ENCODE peak calls at places on chromosomes 1 and 21, in eight cellular contexts. Y is hepatocyte, K is progenitor cell of endocrine pancreas, P is omental fat pad, C is pancreas, R is lower lobe of right lung, Z is adrenal gland, I is dorsolateral prefrontal cortex. O is an unnamed sample.

GRCh38 chr1:109256971-109257681 is 7.8 kb downstream of the CELSR2 start:
- DNase-seq in Y (no peak), K (no peak), P (no peak), C (no peak), R (no peak), Z (no peak), I (no peak), O (no peak)

GRCh38 chr1:90973897-90974798 is 47.7 kb downstream of the ZNF644 start:
- DNase-seq in Y (no peak), K (no peak), P (no peak), C (no peak), R (no peak), Z (no peak), I (no peak), O (no peak)

GRCh38 chr21:46182548-46183336 is 1.5 kb downstream of the SPATC1L start:
- DNase-seq in Y (peak), K (no peak), P (no peak), C (peak), R (no peak), Z (peak), I (no peak), O (no peak)

GRCh38 chr1:196178083-196178635 is 430.1 kb downstream of the KCNT2 start:
- DNase-seq in Y (no peak), K (no peak), P (no peak), C (no peak), R (no peak), Z (no peak), I (no peak), O (no peak)

GRCh38 chr1:157773723-157774350 is 3.1 kb downstream of the FCRL2 start:
- DNase-seq in Y (peak), K (no peak), P (no peak), C (no peak), R (no peak), Z (no peak), I (no peak), O (no peak)

GRCh38 chr1:245211035-245211749 is 56.4 kb downstream of the KIF26B start:
- DNase-seq in Y (no peak), K (no peak), P (no peak), C (no peak), R (no peak), Z (no peak), I (no peak), O (no peak)

GRCh38 chr1:89365206-89365605 is 1.3 kb downstream of the GBP6 start:
- DNase-seq in Y (no peak), K (no peak), P (no peak), C (no peak), R (no peak), Z (no peak), I (no peak), O (no peak)

GRCh38 chr1:36517415-36517814 is 34.7 kb upstream of the CSF3R start:
- DNase-seq in Y (no peak), K (no peak), P (no peak), C (no peak), R (no peak), Z (no peak), I (no peak), O (no peak)

GRCh38 chr1:160537714-160538665 is 14.9 kb upstream of the SLAMF6 start:
- DNase-seq in Y (no peak), K (no peak), P (no peak), C (no peak), R (no peak), Z (no peak), I (no peak), O (no peak)

GRCh38 chr1:160539896-160540858 is 17.1 kb upstream of the SLAMF6 start:
- DNase-seq in Y (peak), K (no peak), P (no peak), C (no peak), R (no peak), Z (no peak), I (no peak), O (no peak)

GRCh38 chr1:160538985-160539651 is 16.1 kb upstream of the SLAMF6 start:
- DNase-seq in Y (peak), K (no peak), P (no peak), C (no peak), R (no peak), Z (no peak), I (no peak), O (no peak)

GRCh38 chr1:160540859-160541233 is 17.8 kb upstream of the SLAMF6 start:
- DNase-seq in Y (no peak), K (no peak), P (no peak), C (no peak), R (no peak), Z (no peak), I (no peak), O (no peak)

DNA sequence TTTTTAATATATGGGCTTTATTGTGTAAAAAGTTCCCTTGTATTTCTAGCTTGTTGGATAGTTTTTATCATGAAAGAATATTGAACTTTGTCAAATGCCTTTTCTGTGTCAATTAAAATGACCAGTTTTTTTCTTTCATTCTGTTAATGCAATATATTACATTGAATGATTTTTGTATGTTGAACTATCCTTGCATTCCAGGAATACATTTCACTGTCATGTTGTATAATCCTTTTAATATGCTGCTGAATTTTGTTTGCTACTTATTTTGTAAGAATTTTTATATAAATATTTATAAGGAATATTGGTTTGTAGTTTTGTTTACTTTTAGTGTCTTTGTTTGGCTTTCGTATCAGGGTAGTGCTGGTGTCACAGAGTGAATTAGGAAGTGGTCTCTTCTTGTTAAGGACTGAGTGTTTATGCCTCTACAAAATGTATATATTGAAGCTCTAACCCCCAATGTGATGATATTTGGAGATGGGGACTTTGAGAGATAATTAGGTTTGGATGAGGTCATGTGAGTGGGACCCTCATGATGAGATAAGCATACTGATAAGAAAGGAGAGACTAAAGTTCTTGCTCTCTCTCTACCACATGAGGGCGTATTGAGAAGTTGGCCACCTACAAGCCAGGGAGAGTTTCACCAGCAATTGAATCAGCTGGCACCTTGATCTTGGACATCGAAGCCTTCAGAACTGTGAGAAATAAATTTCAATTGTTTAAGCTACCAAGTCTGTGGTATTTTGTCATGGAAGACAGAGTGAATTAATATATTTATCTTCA is 12.0 kb upstream of the SLAMF6 start:
- DNase-seq in Y (no peak), K (no peak), P (no peak), C (no peak), R (no peak), Z (no peak), I (no peak), O (no peak)
- TF ChIP-seq CTCF in Y (no peak), K (no peak), P (no peak), C (no peak), R (no peak), Z (no peak), I (no peak), O (no peak)

GRCh38 chr1:10599194-10599861 is 124.6 kb downstream of the PEX14 start:
- DNase-seq in Y (peak), K (no peak), P (no peak), C (no peak), R (no peak), Z (no peak), I (no peak), O (no peak)

GRCh38 chr1:10601342-10602060 is 126.8 kb downstream of the PEX14 start:
- DNase-seq in Y (no peak), K (no peak), P (no peak), C (no peak), R (no peak), Z (no peak), I (no peak), O (no peak)

GRCh38 chr1:10597492-10597891 is 122.7 kb downstream of the PEX14 start:
- DNase-seq in Y (no peak), K (no peak), P (no peak), C (no peak), R (no peak), Z (no peak), I (no peak), O (no peak)

GRCh38 chr1:10596780-10597179 is 122.0 kb downstream of the PEX14 start:
- DNase-seq in Y (no peak), K (no peak), P (no peak), C (no peak), R (no peak), Z (no peak), I (no peak), O (no peak)

DNA sequence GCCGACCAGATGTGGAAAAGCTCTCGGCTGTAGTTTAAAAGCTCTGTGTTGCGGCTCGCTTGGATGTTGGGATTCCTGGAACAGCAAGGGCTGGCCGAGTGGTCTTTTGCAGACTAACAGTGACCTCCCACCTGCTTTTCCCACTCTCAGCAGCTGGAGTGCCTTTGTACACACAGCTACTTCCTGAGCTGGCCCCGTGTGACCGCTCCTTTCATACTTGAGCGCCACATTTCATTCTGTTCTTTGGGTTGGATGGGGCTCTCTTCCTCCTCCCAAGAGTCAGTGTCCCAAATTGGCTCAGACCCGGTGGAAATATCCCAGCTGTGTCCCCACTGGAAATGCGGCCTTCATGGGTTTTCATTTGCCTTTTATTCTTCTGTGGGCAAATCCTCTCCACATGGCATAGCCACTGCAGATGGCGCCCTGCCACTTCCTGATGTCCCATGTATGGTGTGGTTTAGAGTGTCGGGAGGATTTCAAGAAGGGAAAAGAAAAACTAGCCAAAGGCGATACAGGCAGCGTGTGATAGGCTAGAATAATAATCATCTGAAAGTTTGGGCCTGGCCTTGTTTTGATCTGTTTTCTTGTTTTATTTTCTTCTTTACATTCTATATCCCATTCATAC is 123.5 kb downstream of the PEX14 start:
- DNase-seq in Y (no peak), K (no peak), P (no peak), C (no peak), R (no peak), Z (peak), I (peak), O (no peak)
- TF ChIP-seq CTCF in Y (no peak), K (no peak), P (no peak), C (no peak), R (no peak), Z (no peak), I (peak), O (no peak)

DNA sequence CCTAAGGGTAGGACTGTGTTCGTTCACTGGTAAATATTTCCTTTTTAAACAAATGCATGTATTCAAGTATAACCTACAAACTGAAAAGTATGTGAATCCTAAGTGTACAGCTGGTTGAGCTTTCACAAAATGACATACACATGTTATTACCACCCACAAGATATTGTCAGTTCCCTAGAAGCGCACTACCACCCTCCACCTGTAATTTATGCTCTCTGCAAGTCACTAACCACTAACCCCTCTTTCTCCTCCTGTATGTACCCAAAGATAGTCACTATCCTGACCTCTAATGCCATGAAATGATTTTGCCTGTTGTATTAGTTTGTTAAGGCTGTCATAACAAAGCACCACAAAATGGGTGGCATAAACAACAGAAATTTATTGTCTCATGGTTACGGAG is 82.8 kb upstream of the CHODL start:
- DNase-seq in Y (no peak), K (no peak), P (no peak), C (no peak), R (no peak), Z (no peak), I (no peak), O (no peak)
- TF ChIP-seq CTCF in Y (no peak), K (no peak), P (no peak), C (no peak), R (no peak), Z (no peak), I (no peak), O (no peak)

GRCh38 chr1:12059722-12060464 is 3.2 kb upstream of the TNFRSF8 start:
- DNase-seq in Y (no peak), K (no peak), P (no peak), C (no peak), R (no peak), Z (no peak), I (no peak), O (no peak)
- TF ChIP-seq CTCF in Y (no peak), K (no peak), P (no peak), C (no peak), R (no peak), Z (no peak), I (no peak), O (no peak)

DNA sequence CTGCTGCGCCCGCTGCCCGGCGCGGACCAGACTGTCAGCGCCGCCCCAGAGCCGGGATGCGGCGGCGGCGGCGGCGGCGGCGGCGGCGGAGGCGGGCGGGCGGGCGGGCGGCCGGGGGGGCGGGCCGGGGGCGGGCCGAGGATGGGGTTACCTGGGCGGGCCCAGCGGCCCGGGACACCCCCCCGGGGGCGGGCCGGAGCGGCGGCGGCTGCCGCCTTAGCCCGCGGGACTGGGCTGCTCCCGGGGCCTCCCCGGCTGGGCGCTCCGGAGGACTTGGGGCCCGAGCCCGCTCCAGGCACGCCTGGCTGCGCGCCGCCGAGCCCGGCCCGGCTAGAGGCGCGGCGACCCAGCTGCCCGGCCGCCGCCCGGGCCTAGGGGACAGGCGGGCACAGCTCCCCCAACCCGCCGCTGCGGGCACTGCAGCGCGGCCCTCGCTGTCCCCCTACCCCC is at the start of gene WNT4:
- DNase-seq in Y (peak), K (peak), P (no peak), C (peak), R (peak), Z (peak), I (no peak), O (no peak)
- TF ChIP-seq CTCF in Y (peak), K (peak), P (no peak), C (no peak), R (no peak), Z (no peak), I (no peak), O (no peak)